ENCODE peak calls at places on chromosomes 12 and 14, in nine cellular contexts. One of them, this sample, is unnamed.

GRCh38 chr14:53858344-53858682 is 98.3 kb downstream of the BMP4 start:
- DNase-seq in EL: no peak
- DNase-seq in left ventricle myocardium superior: no peak
- DNase-seq in posterior cingulate gyrus: no peak
- DNase-seq in activated T-cell treated with anti-CD3 and anti-CD28 coated beads for 48 hours: no peak
- DNase-seq in AG08395: no peak
- DNase-seq in HCT116: no peak
- DNase-seq in WTC11: no peak
- DNase-seq in hippocampal formation: no peak
- DNase-seq in this sample: no peak

GRCh38 chr12:132143328-132144071 is 619 bp downstream of the DDX51 start:
- DNase-seq in WTC11: no peak
- DNase-seq in AG08395: no peak
- DNase-seq in HCT116: no peak
- DNase-seq in EL: no peak
- DNase-seq in left ventricle myocardium superior: no peak
- DNase-seq in activated T-cell treated with anti-CD3 and anti-CD28 coated beads for 48 hours: peak; percentile 21
- DNase-seq in posterior cingulate gyrus: peak; percentile 87
- DNase-seq in hippocampal formation: no peak
- DNase-seq in this sample: no peak

GRCh38 chr14:53613404-53614253 is 343.0 kb downstream of the BMP4 start:
- DNase-seq in left ventricle myocardium superior: no peak
- DNase-seq in activated T-cell treated with anti-CD3 and anti-CD28 coated beads for 48 hours: no peak
- DNase-seq in EL: peak; percentile 45
- DNase-seq in hippocampal formation: no peak
- DNase-seq in HCT116: peak; percentile 86
- DNase-seq in WTC11: no peak
- DNase-seq in posterior cingulate gyrus: no peak
- DNase-seq in AG08395: no peak
- DNase-seq in this sample: no peak

GRCh38 chr12:95484524-95484923 is 10.6 kb downstream of the METAP2 start:
- DNase-seq in WTC11: no peak
- DNase-seq in EL: no peak
- DNase-seq in hippocampal formation: no peak
- DNase-seq in HCT116: no peak
- DNase-seq in posterior cingulate gyrus: no peak
- DNase-seq in AG08395: no peak
- DNase-seq in left ventricle myocardium superior: no peak
- DNase-seq in activated T-cell treated with anti-CD3 and anti-CD28 coated beads for 48 hours: no peak
- DNase-seq in this sample: no peak

GRCh38 chr12:5010130-5010529 is 33.5 kb upstream of the KCNA5 start:
- DNase-seq in WTC11: no peak
- DNase-seq in EL: no peak
- DNase-seq in HCT116: no peak
- DNase-seq in activated T-cell treated with anti-CD3 and anti-CD28 coated beads for 48 hours: no peak
- DNase-seq in left ventricle myocardium superior: no peak
- DNase-seq in posterior cingulate gyrus: no peak
- DNase-seq in hippocampal formation: no peak
- DNase-seq in AG08395: no peak
- DNase-seq in this sample: no peak

GRCh38 chr12:70719084-70719483 is 81.9 kb upstream of the PTPRB start:
- DNase-seq in activated T-cell treated with anti-CD3 and anti-CD28 coated beads for 48 hours: no peak
- DNase-seq in hippocampal formation: no peak
- DNase-seq in WTC11: no peak
- DNase-seq in left ventricle myocardium superior: no peak
- DNase-seq in EL: no peak
- DNase-seq in posterior cingulate gyrus: no peak
- DNase-seq in AG08395: no peak
- DNase-seq in HCT116: no peak
- DNase-seq in this sample: no peak

GRCh38 chr12:58026892-58027891 is 85.8 kb downstream of the ATP23 start:
- DNase-seq in posterior cingulate gyrus: no peak
- DNase-seq in WTC11: no peak
- DNase-seq in EL: no peak
- DNase-seq in hippocampal formation: no peak
- DNase-seq in activated T-cell treated with anti-CD3 and anti-CD28 coated beads for 48 hours: no peak
- DNase-seq in HCT116: no peak
- DNase-seq in AG08395: no peak
- DNase-seq in left ventricle myocardium superior: no peak
- DNase-seq in this sample: no peak

GRCh38 chr12:3743803-3744202 is 9.1 kb downstream of the CRACR2A start:
- DNase-seq in left ventricle myocardium superior: no peak
- DNase-seq in posterior cingulate gyrus: no peak
- DNase-seq in HCT116: no peak
- DNase-seq in EL: no peak
- DNase-seq in activated T-cell treated with anti-CD3 and anti-CD28 coated beads for 48 hours: no peak
- DNase-seq in hippocampal formation: no peak
- DNase-seq in WTC11: no peak
- DNase-seq in AG08395: peak; percentile 30
- DNase-seq in this sample: no peak